ENCODE peak calls at places on chromosomes 12 and 14, in five cellular contexts. One of them, this sample, is unnamed.

GRCh38 chr14:72904840-72905561 is 11.1 kb upstream of the DPF3 start:
- DNase-seq in HepG2: peak
- DNase-seq in GM12878: no peak
- DNase-seq in H1: peak
- DNase-seq in K562: peak
- DNase-seq in this sample: peak

GRCh38 chr14:31505411-31505810 is 17.6 kb upstream of the GPR33 start:
- DNase-seq in HepG2: no peak
- DNase-seq in GM12878: no peak
- DNase-seq in H1: no peak
- DNase-seq in K562: no peak
- DNase-seq in this sample: no peak

GRCh38 chr12:1369942-1370620 is 224.3 kb downstream of the FBXL14 start:
- DNase-seq in HepG2: no peak
- DNase-seq in GM12878: no peak
- DNase-seq in H1: no peak
- DNase-seq in K562: no peak
- DNase-seq in this sample: no peak

GRCh38 chr12:117119592-117120198 is 20.5 kb upstream of the TESC start:
- DNase-seq in HepG2: peak
- DNase-seq in GM12878: no peak
- DNase-seq in H1: peak
- DNase-seq in K562: peak
- DNase-seq in this sample: peak

GRCh38 chr12:45248095-45248494 is 32.2 kb downstream of the ANO6 start:
- DNase-seq in HepG2: no peak
- DNase-seq in GM12878: no peak
- DNase-seq in H1: no peak
- DNase-seq in K562: no peak
- DNase-seq in this sample: no peak

GRCh38 chr14:28412076-28412475 is 354.5 kb upstream of the FOXG1 start:
- DNase-seq in HepG2: no peak
- DNase-seq in GM12878: no peak
- DNase-seq in H1: no peak
- DNase-seq in K562: no peak
- DNase-seq in this sample: no peak

GRCh38 chr14:99807413-99808132 is 14.4 kb downstream of the EML1 start:
- DNase-seq in HepG2: no peak
- DNase-seq in GM12878: no peak
- DNase-seq in H1: no peak
- DNase-seq in K562: no peak
- DNase-seq in this sample: no peak

GRCh38 chr14:25904446-25904845 is 693.4 kb downstream of the NOVA1 start:
- DNase-seq in HepG2: no peak
- DNase-seq in GM12878: no peak
- DNase-seq in H1: no peak
- DNase-seq in K562: no peak
- DNase-seq in this sample: no peak

DNA sequence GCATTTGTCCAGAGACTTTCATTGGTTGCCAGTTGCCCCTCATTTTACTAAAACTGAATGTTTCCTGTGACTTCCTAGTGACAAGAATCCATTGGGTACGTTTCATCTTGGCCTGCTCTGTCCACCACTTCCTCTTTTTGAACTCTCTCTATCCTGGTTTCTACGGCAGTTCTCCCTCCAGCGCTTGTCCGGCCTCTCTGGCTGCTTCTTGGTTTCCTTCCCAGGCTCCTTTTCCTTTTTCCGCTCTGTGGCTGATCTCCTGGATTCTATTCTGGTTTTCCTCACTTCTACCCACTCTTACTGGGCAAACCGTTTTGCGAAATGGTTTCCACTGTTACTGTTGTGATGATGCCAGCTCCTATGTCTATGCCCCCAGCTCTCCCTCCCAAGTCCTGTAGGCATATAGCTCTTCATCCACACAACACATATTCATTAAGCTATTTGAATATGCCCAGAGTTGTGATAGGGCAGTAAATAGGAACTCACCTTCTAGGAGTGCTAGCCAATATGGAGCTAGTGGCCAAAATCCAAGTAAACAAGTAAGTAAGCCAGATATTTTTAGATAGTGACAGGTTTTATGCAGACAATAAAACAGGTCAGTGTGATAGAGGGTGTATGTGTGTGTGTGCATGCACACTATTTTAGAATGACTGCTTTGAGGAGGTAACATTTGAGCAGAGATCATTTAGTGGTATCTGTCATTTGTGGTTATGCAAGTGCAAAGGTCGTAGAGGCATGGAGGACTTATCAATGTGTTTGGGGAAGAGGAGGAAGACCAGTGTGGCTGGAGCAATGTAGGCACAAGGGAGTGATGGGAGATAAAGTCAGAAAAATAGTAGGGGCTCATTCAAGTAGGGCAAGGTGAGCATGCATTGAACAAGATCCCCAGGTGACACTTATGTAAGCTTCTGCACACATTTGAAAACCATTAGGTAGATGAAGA is 27.9 kb upstream of the CTDSP2 start:
- DNase-seq in HepG2: no peak
- DNase-seq in GM12878: no peak
- DNase-seq in H1: no peak
- DNase-seq in K562: no peak
- DNase-seq in this sample: no peak
- TF ChIP-seq SRF in HepG2: no peak
- TF ChIP-seq SRF in GM12878: no peak
- TF ChIP-seq SRF in H1: no peak
- TF ChIP-seq SRF in K562: no peak
- TF ChIP-seq SRF in this sample: no peak

DNA sequence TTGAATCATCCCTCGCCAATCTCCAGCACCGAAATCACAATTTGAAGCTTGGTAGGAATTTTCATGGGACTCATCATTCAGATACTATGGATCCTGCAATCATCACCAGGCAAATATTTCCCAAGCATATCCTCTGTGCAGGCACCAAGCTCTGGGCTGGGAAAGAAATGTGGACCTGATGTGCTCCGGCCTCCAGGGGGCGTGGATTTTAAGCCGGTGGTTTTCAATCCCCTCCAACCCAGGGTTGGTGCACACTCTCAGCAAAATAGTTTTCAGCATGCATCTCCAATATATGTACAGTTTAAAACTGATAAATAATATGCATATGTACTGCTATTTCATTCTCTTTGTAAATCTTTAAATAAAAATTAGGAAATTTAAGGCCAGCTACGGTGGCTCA is 98.9 kb downstream of the RBM19 start:
- DNase-seq in HepG2: peak
- DNase-seq in GM12878: no peak
- DNase-seq in H1: peak
- DNase-seq in K562: peak
- DNase-seq in this sample: no peak
- TF ChIP-seq CTCF in HepG2: peak
- TF ChIP-seq CTCF in GM12878: no peak
- TF ChIP-seq CTCF in H1: peak
- TF ChIP-seq CTCF in K562: peak
- TF ChIP-seq CTCF in this sample: peak

DNA sequence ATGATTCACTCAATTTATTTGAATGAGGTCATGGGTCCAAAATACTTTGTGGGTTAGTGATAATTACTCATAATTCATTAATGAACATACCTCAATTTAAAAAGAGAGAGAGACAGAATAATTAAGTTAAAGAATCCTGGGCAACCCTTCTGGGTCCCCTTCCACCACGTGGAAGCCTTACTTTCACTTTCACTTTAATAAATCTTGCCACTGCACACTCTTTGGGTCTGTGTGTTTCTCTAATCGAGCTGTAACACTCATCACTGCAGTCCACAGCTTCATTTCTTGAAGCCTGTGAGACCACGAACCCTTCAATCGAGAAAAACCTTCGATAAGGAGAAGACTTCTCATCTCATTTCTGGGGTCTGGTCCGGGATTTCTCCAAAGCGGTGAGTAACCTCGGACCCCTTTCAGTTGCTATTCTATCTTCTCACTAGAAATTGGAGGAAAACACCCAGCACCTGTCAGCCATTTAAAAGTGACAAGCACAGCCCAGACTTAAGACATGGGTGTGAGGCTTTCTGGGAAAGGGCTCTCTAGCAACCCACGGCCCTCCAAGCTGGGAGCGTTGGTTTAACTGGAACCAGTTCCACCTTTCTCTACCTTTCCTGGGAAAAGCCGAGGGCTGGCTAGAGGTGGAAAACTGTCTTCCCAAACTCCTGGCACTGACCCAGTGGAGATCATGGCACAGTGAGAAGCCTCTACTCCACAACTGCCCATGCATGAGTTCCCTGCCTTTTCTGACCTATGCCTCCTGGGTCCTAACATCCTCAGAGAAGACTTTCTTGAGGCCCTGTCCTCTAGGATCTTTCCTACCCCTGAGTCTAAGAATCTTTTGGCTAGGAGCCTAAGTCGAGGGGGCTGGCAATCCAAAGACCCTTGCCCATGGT is 148.8 kb upstream of the ATF7IP start:
- DNase-seq in HepG2: no peak
- DNase-seq in GM12878: no peak
- DNase-seq in H1: peak
- DNase-seq in K562: no peak
- DNase-seq in this sample: no peak
- TF ChIP-seq SRF in HepG2: no peak
- TF ChIP-seq SRF in GM12878: no peak
- TF ChIP-seq SRF in H1: no peak
- TF ChIP-seq SRF in K562: no peak
- TF ChIP-seq SRF in this sample: no peak

DNA sequence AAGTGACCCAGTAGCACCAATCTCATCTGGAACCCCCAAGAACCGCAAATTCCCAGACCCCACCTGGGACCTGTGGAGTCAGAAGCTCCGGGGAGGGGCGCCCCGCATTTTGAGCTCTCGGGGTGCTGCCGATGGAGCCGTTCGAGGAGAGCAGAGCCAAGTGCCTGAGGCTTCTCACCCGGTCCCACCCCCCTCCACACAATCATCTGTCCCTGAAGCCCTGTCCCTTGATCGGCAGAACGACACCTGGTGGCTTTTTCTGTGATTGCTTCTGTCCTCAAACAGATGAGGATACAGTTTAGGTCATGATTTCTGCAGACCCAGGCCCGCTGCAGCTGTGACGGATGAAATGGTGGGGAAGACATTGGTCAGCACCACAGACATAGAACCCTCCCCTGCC is 74.7 kb downstream of the NOC4L start:
- DNase-seq in HepG2: peak
- DNase-seq in GM12878: no peak
- DNase-seq in H1: no peak
- DNase-seq in K562: peak
- DNase-seq in this sample: peak
- TF ChIP-seq CTCF in HepG2: peak
- TF ChIP-seq CTCF in GM12878: peak
- TF ChIP-seq CTCF in H1: peak
- TF ChIP-seq CTCF in K562: peak
- TF ChIP-seq CTCF in this sample: peak

GRCh38 chr12:87511371-87511770 is 517.8 kb downstream of the C12orf50 start:
- DNase-seq in HepG2: no peak
- DNase-seq in GM12878: no peak
- DNase-seq in H1: no peak
- DNase-seq in K562: no peak
- DNase-seq in this sample: no peak

DNA sequence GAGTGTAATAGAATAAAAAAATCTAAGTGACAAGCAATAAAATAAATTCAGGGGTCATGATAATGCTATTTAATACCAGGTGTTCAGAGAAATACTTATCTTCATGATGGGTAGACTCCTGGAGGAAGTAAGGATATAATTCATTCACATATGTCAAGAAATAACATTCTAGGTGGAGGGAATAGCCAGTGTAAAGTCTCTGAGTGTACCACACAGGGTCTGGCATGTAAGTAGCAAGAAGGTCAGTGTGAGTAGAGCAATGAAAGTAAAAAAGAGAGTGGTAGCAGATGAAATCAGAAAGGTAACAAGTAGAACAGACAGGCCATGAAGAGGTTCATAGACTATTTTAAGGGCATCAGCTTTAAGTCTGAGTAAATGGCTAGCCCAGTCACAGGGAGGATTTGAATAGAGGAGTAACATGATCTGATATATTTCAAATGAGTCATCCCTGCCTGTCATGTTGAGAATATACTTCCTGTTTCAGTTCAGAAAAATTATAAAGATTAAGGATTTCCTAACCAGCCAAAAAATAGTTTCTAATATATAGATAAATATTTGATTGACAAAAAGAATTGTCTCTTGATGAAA is 519.9 kb downstream of the C12orf50 start:
- DNase-seq in HepG2: no peak
- DNase-seq in GM12878: no peak
- DNase-seq in H1: no peak
- DNase-seq in K562: no peak
- DNase-seq in this sample: peak
- TF ChIP-seq SRF in HepG2: no peak
- TF ChIP-seq SRF in GM12878: no peak
- TF ChIP-seq SRF in H1: no peak
- TF ChIP-seq SRF in K562: no peak
- TF ChIP-seq SRF in this sample: no peak

GRCh38 chr14:95527392-95528002 is 7.4 kb upstream of the GLRX5 start:
- DNase-seq in HepG2: peak
- DNase-seq in GM12878: no peak
- DNase-seq in H1: no peak
- DNase-seq in K562: no peak
- DNase-seq in this sample: no peak
- TF ChIP-seq CTCF in HepG2: peak
- TF ChIP-seq CTCF in GM12878: peak
- TF ChIP-seq CTCF in H1: peak
- TF ChIP-seq CTCF in K562: peak
- TF ChIP-seq CTCF in this sample: peak

This sample was measured in HCT116.